ENCODE peak calls at places on chromosomes 11 and 22, in four cellular contexts. J is glutamatergic neuron, Y is fibroblast of pulmonary artery, U is AG04450. X is an unnamed sample.

GRCh38 chr11:47158242-47158641 is 18.4 kb downstream of the ARFGAP2 start:
- DNase-seq in J (no peak), Y (no peak), U (no peak), X (no peak)

GRCh38 chr22:19607198-19608113 is 83.2 kb upstream of the CLDN5 start:
- DNase-seq in Y (peak; percentile 10), J (no peak), U (no peak), X (peak; percentile 65)

GRCh38 chr11:84437129-84438123 is 1151.3 kb upstream of the CCDC90B start:
- DNase-seq in J (peak; percentile 27), Y (no peak), U (no peak), X (no peak)

GRCh38 chr11:19460718-19461405 is 220.1 kb upstream of the E2F8 start:
- DNase-seq in Y (peak; percentile 56), J (no peak), U (no peak), X (no peak)

GRCh38 chr11:1236316-1237127 is 13.7 kb downstream of the MUC5B start:
- DNase-seq in Y (no peak), U (no peak), J (peak; percentile 9), X (peak; percentile 87)

GRCh38 chr22:42700355-42700754 is 20.3 kb downstream of the A4GALT start:
- DNase-seq in Y (no peak), J (no peak), U (no peak), X (no peak)

GRCh38 chr11:105466582-105467228 is 143.2 kb upstream of the GRIA4 start:
- DNase-seq in U (peak; percentile 16), J (no peak), Y (peak; percentile 75), X (no peak)

GRCh38 chr22:18000441-18001039 is 23.8 kb downstream of the MICAL3 start:
- DNase-seq in Y (no peak), U (no peak), J (peak; percentile 40), X (no peak)

GRCh38 chr22:37256075-37256726 is 12.1 kb upstream of the RAC2 start:
- DNase-seq in Y (no peak), U (no peak), J (no peak), X (peak; percentile 64)

GRCh38 chr11:6298605-6299004 is 21.7 kb downstream of the CAVIN3 start:
- DNase-seq in U (no peak), J (peak; percentile 55), Y (peak; percentile 44), X (no peak)

GRCh38 chr11:132911186-132911585 is 621.1 kb downstream of the OPCML start:
- DNase-seq in U (peak; percentile 4), J (no peak), Y (peak; percentile 53), X (no peak)

GRCh38 chr11:77047007-77047927 is 13.1 kb downstream of the B3GNT6 start:
- DNase-seq in U (peak; percentile 79), Y (peak; percentile 96), J (no peak), X (no peak)

GRCh38 chr22:45262931-45263789 is 21.6 kb upstream of the UPK3A start:
- DNase-seq in Y (no peak), J (no peak), U (no peak), X (no peak)

GRCh38 chr22:38943882-38944281 is 13.5 kb upstream of the APOBEC3A start:
- DNase-seq in Y (no peak), U (no peak), J (no peak), X (no peak)

GRCh38 chr11:36056160-36056751 is 112.4 kb downstream of the LDLRAD3 start:
- DNase-seq in J (peak; percentile 63), Y (peak; percentile 80), U (no peak), X (no peak)

GRCh38 chr22:31489632-31490495 is at the start of gene EIF4ENIF1:
- DNase-seq in Y (peak; percentile 85), J (peak; percentile 93), U (peak; percentile 45), X (peak; percentile 95)

GRCh38 chr22:19775496-19776325 is 15.1 kb downstream of the TBX1 start:
- DNase-seq in J (no peak), U (no peak), Y (no peak), X (peak; percentile 86)

GRCh38 chr11:93829598-93829997 is 20.8 kb downstream of the VSTM5 start:
- DNase-seq in U (no peak), J (no peak), Y (no peak), X (no peak)

GRCh38 chr11:120219935-120220746 is 9.3 kb downstream of the OAF start:
- DNase-seq in J (no peak), Y (no peak), U (no peak), X (no peak)

GRCh38 chr22:30282616-30283046 is 6.7 kb downstream of the CASTOR1 start:
- DNase-seq in J (no peak), Y (no peak), U (no peak), X (no peak)

GRCh38 chr11:69450857-69451220 is 30.6 kb upstream of the LINC01488 start:
- DNase-seq in Y (no peak), J (no peak), U (no peak), X (no peak)

GRCh38 chr22:24325105-24325757 is 54.6 kb downstream of the SPECC1L start:
- DNase-seq in Y (peak; percentile 92), U (peak; percentile 57), J (no peak), X (no peak)

GRCh38 chr11:830295-831131 is 2.2 kb upstream of the CD151 start:
- DNase-seq in Y (peak; percentile 57), J (peak; percentile 90), U (no peak), X (no peak)

GRCh38 chr11:111911563-111912401 is at the start of gene CRYAB:
- DNase-seq in Y (peak; percentile 83), J (no peak), U (peak; percentile 24), X (no peak)

GRCh38 chr11:87179621-87180020 is 141.9 kb downstream of the TMEM135 start:
- DNase-seq in J (no peak), U (no peak), Y (no peak), X (no peak)

GRCh38 chr11:87451400-87451799 is 413.7 kb downstream of the TMEM135 start:
- DNase-seq in U (no peak), J (no peak), Y (no peak), X (no peak)

GRCh38 chr11:13889566-13890214 is 72.8 kb upstream of the SPON1 start:
- DNase-seq in J (no peak), U (no peak), Y (no peak), X (no peak)

GRCh38 chr22:27090595-27090994 is 433.2 kb downstream of the MIAT start:
- DNase-seq in U (no peak), J (no peak), Y (no peak), X (no peak)

GRCh38 chr22:17789379-17790200 is 15.3 kb upstream of the BID start:
- DNase-seq in U (no peak), J (no peak), Y (no peak), X (no peak)

GRCh38 chr11:897226-898159 is 13.1 kb downstream of the CHID1 start:
- DNase-seq in U (no peak), J (no peak), Y (no peak), X (no peak)

GRCh38 chr11:62705880-62706831 is 1.1 kb downstream of the BSCL2 start:
- DNase-seq in J (peak; percentile 97), U (peak; percentile 79), Y (peak; percentile 94), X (peak; percentile 97)

GRCh38 chr11:45144126-45145082 is 2.0 kb upstream of the PRDM11 start:
- DNase-seq in J (no peak), Y (no peak), U (no peak), X (no peak)

GRCh38 chr11:44633641-44634040 is 68.2 kb downstream of the CD82 start:
- DNase-seq in J (no peak), U (no peak), Y (peak; percentile 12), X (peak; percentile 26)

GRCh38 chr11:8794677-8795103 is 112.1 kb downstream of the RPL27A start:
- DNase-seq in U (no peak), Y (no peak), J (no peak), X (no peak)

GRCh38 chr11:10844816-10845215 is 13.0 kb downstream of the ZBED5 start:
- DNase-seq in Y (no peak), U (no peak), J (no peak), X (no peak)

GRCh38 chr11:60625262-60625661 is 74.2 kb upstream of the MS4A8 start:
- DNase-seq in U (no peak), J (no peak), Y (peak; percentile 17), X (no peak)

DNA sequence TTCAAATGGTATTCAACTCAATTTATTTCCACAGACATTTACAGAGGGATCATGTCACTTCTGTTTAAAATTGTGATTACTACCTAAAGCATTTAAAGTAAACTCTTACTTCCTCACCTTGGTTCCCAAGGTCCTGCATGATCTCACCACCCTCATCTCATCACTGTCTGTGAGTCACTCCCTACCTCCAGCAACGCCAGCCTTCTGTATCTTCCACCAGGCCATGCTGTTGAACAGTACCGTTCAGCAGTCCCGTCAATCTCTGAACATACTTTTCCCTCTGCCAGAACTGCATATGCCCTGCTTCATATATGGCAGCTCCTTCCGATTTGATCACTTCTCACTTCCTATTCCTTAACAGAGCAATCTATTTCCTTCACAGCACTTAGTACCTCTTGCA is 2.0 kb downstream of the FBXO3 start:
- DNase-seq in Y (no peak), J (no peak), U (no peak), X (no peak)
- TF ChIP-seq CTCF in Y (no peak), J (no peak), U (no peak), X (no peak)

DNA sequence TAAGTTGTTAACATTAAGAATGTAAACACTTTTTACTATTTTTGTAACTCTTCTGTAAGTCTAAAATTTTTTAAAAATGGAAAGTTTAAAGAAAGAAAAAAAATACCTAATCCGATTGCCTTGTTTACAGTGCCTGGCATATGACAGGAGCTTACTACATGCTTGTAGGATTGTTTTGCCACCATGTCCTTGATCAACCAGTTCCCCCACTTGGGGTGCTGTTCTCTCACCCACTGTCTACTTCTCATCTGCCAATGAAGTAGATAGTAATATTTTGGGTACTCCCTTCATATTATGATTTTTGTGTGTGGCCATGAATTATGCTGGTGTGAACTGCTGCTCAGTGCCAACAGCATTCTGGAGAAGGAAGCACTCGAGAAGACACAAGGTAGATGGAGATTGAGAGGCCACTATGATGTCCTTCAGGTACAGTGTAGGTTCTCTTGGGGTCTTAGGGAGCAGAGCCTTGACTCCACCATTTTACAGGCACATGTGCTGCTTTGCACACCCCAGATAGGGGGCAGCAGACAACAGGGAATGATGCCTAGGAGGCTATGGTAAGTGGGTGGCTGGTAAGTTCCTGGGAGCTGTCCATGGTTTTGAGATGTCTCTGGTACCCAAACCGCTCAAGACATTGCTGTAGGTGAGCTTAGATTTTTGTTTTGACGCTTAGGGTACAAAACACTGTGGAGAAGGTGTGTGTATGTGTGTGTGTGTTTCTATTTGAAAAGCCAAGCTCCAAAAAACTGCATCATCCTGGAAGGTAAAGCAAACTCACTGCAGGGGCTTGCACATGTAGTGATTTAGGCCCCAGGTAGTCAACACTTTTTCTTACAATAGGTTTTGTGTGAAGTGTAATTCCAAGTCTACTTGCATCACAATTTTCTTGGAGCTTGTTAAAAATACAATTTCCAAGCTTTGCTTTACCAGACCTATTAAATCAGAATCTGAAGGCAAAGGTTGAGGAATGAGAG is 494.5 kb upstream of the LARGE1 start:
- DNase-seq in Y (peak; percentile 1), J (peak; percentile 62), U (no peak), X (no peak)
- TF ChIP-seq CTCF in Y (no peak), J (peak; percentile 78), U (no peak), X (peak; percentile 83)

GRCh38 chr11:78642979-78643675 is 68.5 kb upstream of the NARS2 start:
- DNase-seq in Y (no peak), U (no peak), J (no peak), X (no peak)
- TF ChIP-seq CTCF in Y (no peak), U (no peak), J (no peak), X (no peak)

DNA sequence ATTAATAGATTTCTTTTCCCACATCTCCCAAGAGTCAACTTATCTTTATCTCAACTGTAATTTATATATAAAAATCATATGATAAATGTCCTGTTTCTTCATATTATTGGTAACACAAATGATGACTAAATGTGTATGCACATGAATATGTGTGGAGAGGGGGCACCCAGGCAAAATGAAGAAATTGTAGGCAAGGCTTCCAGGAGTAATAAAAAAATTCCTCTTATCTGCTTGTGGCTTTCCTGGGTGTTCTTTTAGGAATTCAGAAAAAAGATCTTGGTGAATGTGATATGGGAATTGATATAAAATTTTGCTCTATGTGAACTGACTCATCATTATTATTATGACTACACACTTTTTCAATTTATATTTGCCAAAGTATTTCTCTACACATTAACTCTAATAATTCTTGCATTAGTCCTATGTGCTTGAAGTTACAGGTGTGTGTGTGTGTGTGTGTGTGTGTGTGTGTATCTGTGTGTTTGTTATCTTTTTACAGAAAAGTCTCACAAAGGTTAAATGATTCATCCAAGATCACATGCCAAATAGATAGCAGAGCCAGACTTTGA is 197.8 kb downstream of the SOX6 start:
- DNase-seq in Y (no peak), U (no peak), J (no peak), X (no peak)
- TF ChIP-seq CTCF in Y (no peak), U (no peak), J (no peak), X (no peak)